ENCODE peak calls at places on chromosomes 6 and 20, in nine cellular contexts. One of them, this sample, is unnamed.

GRCh38 chr6:150492507-150492906 is 107.2 kb upstream of the PLEKHG1 start:
- DNase-seq in BE2C: peak
- DNase-seq in fibroblast of lung: no peak
- DNase-seq in astrocyte of the cerebellum: no peak
- DNase-seq in dorsolateral prefrontal cortex: no peak
- DNase-seq in Panc1: no peak
- DNase-seq in sigmoid colon: no peak
- DNase-seq in fibroblast of mammary gland: no peak
- DNase-seq in lung: no peak
- DNase-seq in this sample: peak

GRCh38 chr6:71496018-71496800 is 207.6 kb downstream of the OGFRL1 start:
- DNase-seq in BE2C: no peak
- DNase-seq in fibroblast of lung: peak
- DNase-seq in astrocyte of the cerebellum: no peak
- DNase-seq in dorsolateral prefrontal cortex: no peak
- DNase-seq in Panc1: no peak
- DNase-seq in sigmoid colon: no peak
- DNase-seq in fibroblast of mammary gland: no peak
- DNase-seq in lung: no peak
- DNase-seq in this sample: peak

GRCh38 chr6:32936247-32937152 is 4.3 kb downstream of the HLA-DMB start:
- DNase-seq in BE2C: no peak
- DNase-seq in fibroblast of lung: no peak
- DNase-seq in astrocyte of the cerebellum: no peak
- DNase-seq in dorsolateral prefrontal cortex: no peak
- DNase-seq in Panc1: no peak
- DNase-seq in sigmoid colon: no peak
- DNase-seq in fibroblast of mammary gland: no peak
- DNase-seq in lung: no peak
- DNase-seq in this sample: no peak

GRCh38 chr6:125899726-125900182 is 56.8 kb upstream of the HINT3 start:
- DNase-seq in BE2C: no peak
- DNase-seq in fibroblast of lung: no peak
- DNase-seq in astrocyte of the cerebellum: no peak
- DNase-seq in dorsolateral prefrontal cortex: no peak
- DNase-seq in Panc1: no peak
- DNase-seq in sigmoid colon: no peak
- DNase-seq in fibroblast of mammary gland: no peak
- DNase-seq in lung: no peak
- DNase-seq in this sample: no peak

GRCh38 chr6:11482616-11483015 is 54.9 kb upstream of the TMEM170B start:
- DNase-seq in BE2C: no peak
- DNase-seq in fibroblast of lung: no peak
- DNase-seq in astrocyte of the cerebellum: no peak
- DNase-seq in dorsolateral prefrontal cortex: no peak
- DNase-seq in Panc1: no peak
- DNase-seq in sigmoid colon: no peak
- DNase-seq in fibroblast of mammary gland: no peak
- DNase-seq in lung: no peak
- DNase-seq in this sample: no peak

GRCh38 chr20:57342829-57343228 is 8.2 kb upstream of the RAE1 start:
- DNase-seq in BE2C: no peak
- DNase-seq in fibroblast of lung: no peak
- DNase-seq in astrocyte of the cerebellum: no peak
- DNase-seq in dorsolateral prefrontal cortex: no peak
- DNase-seq in Panc1: no peak
- DNase-seq in sigmoid colon: no peak
- DNase-seq in fibroblast of mammary gland: peak
- DNase-seq in lung: no peak
- DNase-seq in this sample: no peak

GRCh38 chr20:22836877-22837276 is 198.2 kb upstream of the SSTR4 start:
- DNase-seq in BE2C: no peak
- DNase-seq in fibroblast of lung: no peak
- DNase-seq in astrocyte of the cerebellum: no peak
- DNase-seq in dorsolateral prefrontal cortex: no peak
- DNase-seq in Panc1: no peak
- DNase-seq in sigmoid colon: no peak
- DNase-seq in fibroblast of mammary gland: peak
- DNase-seq in lung: no peak
- DNase-seq in this sample: no peak

GRCh38 chr20:58568441-58568931 is 53.3 kb upstream of the APCDD1L start:
- DNase-seq in BE2C: no peak
- DNase-seq in fibroblast of lung: no peak
- DNase-seq in astrocyte of the cerebellum: no peak
- DNase-seq in dorsolateral prefrontal cortex: no peak
- DNase-seq in Panc1: no peak
- DNase-seq in sigmoid colon: no peak
- DNase-seq in fibroblast of mammary gland: no peak
- DNase-seq in lung: no peak
- DNase-seq in this sample: no peak

GRCh38 chr6:148790404-148790803 is 43.6 kb downstream of the UST start:
- DNase-seq in BE2C: no peak
- DNase-seq in fibroblast of lung: no peak
- DNase-seq in astrocyte of the cerebellum: no peak
- DNase-seq in dorsolateral prefrontal cortex: no peak
- DNase-seq in Panc1: no peak
- DNase-seq in sigmoid colon: no peak
- DNase-seq in fibroblast of mammary gland: no peak
- DNase-seq in lung: no peak
- DNase-seq in this sample: no peak

GRCh38 chr20:47970282-47970903 is 185.1 kb upstream of the SULF2 start:
- DNase-seq in BE2C: no peak
- DNase-seq in fibroblast of lung: no peak
- DNase-seq in astrocyte of the cerebellum: no peak
- DNase-seq in dorsolateral prefrontal cortex: no peak
- DNase-seq in Panc1: no peak
- DNase-seq in sigmoid colon: no peak
- DNase-seq in fibroblast of mammary gland: peak
- DNase-seq in lung: no peak
- DNase-seq in this sample: no peak

GRCh38 chr6:4804095-4804494 is 27.9 kb downstream of the CDYL start:
- DNase-seq in BE2C: no peak
- DNase-seq in fibroblast of lung: peak
- DNase-seq in astrocyte of the cerebellum: peak
- DNase-seq in dorsolateral prefrontal cortex: no peak
- DNase-seq in Panc1: no peak
- DNase-seq in sigmoid colon: no peak
- DNase-seq in fibroblast of mammary gland: peak
- DNase-seq in lung: no peak
- DNase-seq in this sample: peak

GRCh38 chr6:146851837-146852236 is 253.1 kb downstream of the ADGB start:
- DNase-seq in BE2C: no peak
- DNase-seq in fibroblast of lung: peak
- DNase-seq in astrocyte of the cerebellum: peak
- DNase-seq in dorsolateral prefrontal cortex: no peak
- DNase-seq in Panc1: no peak
- DNase-seq in sigmoid colon: no peak
- DNase-seq in fibroblast of mammary gland: peak
- DNase-seq in lung: no peak
- DNase-seq in this sample: peak

GRCh38 chr20:8232332-8232731 is 100.3 kb downstream of the PLCB1 start:
- DNase-seq in BE2C: no peak
- DNase-seq in fibroblast of lung: no peak
- DNase-seq in astrocyte of the cerebellum: no peak
- DNase-seq in dorsolateral prefrontal cortex: no peak
- DNase-seq in Panc1: no peak
- DNase-seq in sigmoid colon: no peak
- DNase-seq in fibroblast of mammary gland: no peak
- DNase-seq in lung: no peak
- DNase-seq in this sample: no peak

GRCh38 chr20:35953411-35954199 is 697 bp downstream of the SCAND1 start:
- DNase-seq in BE2C: peak
- DNase-seq in fibroblast of lung: peak
- DNase-seq in astrocyte of the cerebellum: no peak
- DNase-seq in dorsolateral prefrontal cortex: no peak
- DNase-seq in Panc1: no peak
- DNase-seq in sigmoid colon: peak
- DNase-seq in fibroblast of mammary gland: peak
- DNase-seq in lung: peak
- DNase-seq in this sample: peak

GRCh38 chr20:37297066-37297736 is 7.7 kb downstream of the MANBAL start:
- DNase-seq in BE2C: no peak
- DNase-seq in fibroblast of lung: peak
- DNase-seq in astrocyte of the cerebellum: peak
- DNase-seq in dorsolateral prefrontal cortex: no peak
- DNase-seq in Panc1: no peak
- DNase-seq in sigmoid colon: peak
- DNase-seq in fibroblast of mammary gland: peak
- DNase-seq in lung: no peak
- DNase-seq in this sample: peak

GRCh38 chr6:169454204-169454871 is 200.7 kb upstream of the THBS2 start:
- DNase-seq in BE2C: no peak
- DNase-seq in fibroblast of lung: peak
- DNase-seq in astrocyte of the cerebellum: peak
- DNase-seq in dorsolateral prefrontal cortex: no peak
- DNase-seq in Panc1: no peak
- DNase-seq in sigmoid colon: peak
- DNase-seq in fibroblast of mammary gland: peak
- DNase-seq in lung: no peak
- DNase-seq in this sample: peak

GRCh38 chr20:46206025-46206424 is 87.9 kb downstream of the CD40 start:
- DNase-seq in BE2C: no peak
- DNase-seq in fibroblast of lung: peak
- DNase-seq in astrocyte of the cerebellum: no peak
- DNase-seq in dorsolateral prefrontal cortex: no peak
- DNase-seq in Panc1: peak
- DNase-seq in sigmoid colon: peak
- DNase-seq in fibroblast of mammary gland: peak
- DNase-seq in lung: peak
- DNase-seq in this sample: no peak

DNA sequence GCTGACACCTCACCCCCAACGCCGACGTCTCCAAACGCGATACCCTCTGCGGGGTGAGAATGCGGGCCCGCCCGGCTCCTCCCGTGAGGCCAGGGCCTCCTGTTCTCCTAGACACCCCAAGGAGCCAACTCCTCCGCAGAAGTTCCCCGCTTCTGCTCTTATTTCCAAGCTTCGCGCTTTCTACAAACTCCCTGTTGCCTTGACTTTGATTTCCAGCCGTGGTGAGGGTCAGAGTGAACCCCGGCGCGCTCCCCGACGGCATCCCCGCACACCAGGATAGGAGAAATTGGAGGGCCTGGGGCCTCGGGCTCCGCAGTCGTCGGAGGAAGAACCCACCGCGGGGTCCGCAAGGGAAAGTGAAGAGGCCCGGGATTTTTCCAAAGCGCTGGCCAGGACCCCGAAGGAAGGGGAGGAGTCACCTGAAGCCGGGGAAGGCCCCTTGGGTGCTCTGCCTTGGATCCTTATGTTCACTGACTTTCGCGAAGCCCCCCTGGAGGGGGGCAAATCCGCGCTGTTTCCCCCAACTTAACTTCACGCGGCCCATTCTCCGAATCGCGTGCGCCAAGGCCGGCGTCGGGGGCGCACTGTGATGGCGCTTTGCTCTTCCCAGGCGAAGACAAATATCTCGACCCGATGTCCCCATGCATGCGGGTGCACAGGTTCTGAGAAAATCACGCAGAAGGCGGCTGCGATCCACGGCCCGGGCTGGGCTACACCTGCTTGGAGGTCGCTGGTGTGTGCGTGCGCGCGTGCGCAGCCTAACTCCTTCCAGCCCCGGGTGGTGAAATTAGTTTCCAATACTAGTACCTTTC is 3.0 kb upstream of the INSM1 start:
- DNase-seq in BE2C: no peak
- DNase-seq in fibroblast of lung: no peak
- DNase-seq in astrocyte of the cerebellum: no peak
- DNase-seq in dorsolateral prefrontal cortex: no peak
- DNase-seq in Panc1: no peak
- DNase-seq in sigmoid colon: no peak
- DNase-seq in fibroblast of mammary gland: no peak
- DNase-seq in lung: no peak
- DNase-seq in this sample: no peak
- H3K4me3 ChIP-seq in BE2C: no peak
- H3K4me3 ChIP-seq in fibroblast of lung: no peak
- H3K4me3 ChIP-seq in astrocyte of the cerebellum: no peak
- H3K4me3 ChIP-seq in dorsolateral prefrontal cortex: no peak
- H3K4me3 ChIP-seq in Panc1: no peak
- H3K4me3 ChIP-seq in sigmoid colon: no peak
- H3K4me3 ChIP-seq in fibroblast of mammary gland: no peak
- H3K4me3 ChIP-seq in lung: no peak
- H3K4me3 ChIP-seq in this sample: no peak

GRCh38 chr20:3749087-3749688 is 16.7 kb downstream of the HSPA12B start:
- DNase-seq in BE2C: no peak
- DNase-seq in fibroblast of lung: no peak
- DNase-seq in astrocyte of the cerebellum: no peak
- DNase-seq in dorsolateral prefrontal cortex: no peak
- DNase-seq in Panc1: no peak
- DNase-seq in sigmoid colon: peak
- DNase-seq in fibroblast of mammary gland: no peak
- DNase-seq in lung: no peak
- DNase-seq in this sample: no peak
- H3K4me3 ChIP-seq in BE2C: peak
- H3K4me3 ChIP-seq in fibroblast of lung: no peak
- H3K4me3 ChIP-seq in astrocyte of the cerebellum: no peak
- H3K4me3 ChIP-seq in dorsolateral prefrontal cortex: peak
- H3K4me3 ChIP-seq in Panc1: no peak
- H3K4me3 ChIP-seq in sigmoid colon: no peak
- H3K4me3 ChIP-seq in fibroblast of mammary gland: no peak
- H3K4me3 ChIP-seq in lung: no peak
- H3K4me3 ChIP-seq in this sample: no peak

GRCh38 chr6:73710948-73711347 is 14.9 kb downstream of the CD109 start:
- DNase-seq in BE2C: no peak
- DNase-seq in fibroblast of lung: no peak
- DNase-seq in astrocyte of the cerebellum: no peak
- DNase-seq in dorsolateral prefrontal cortex: no peak
- DNase-seq in Panc1: no peak
- DNase-seq in sigmoid colon: no peak
- DNase-seq in fibroblast of mammary gland: no peak
- DNase-seq in lung: no peak
- DNase-seq in this sample: no peak
- H3K4me3 ChIP-seq in BE2C: no peak
- H3K4me3 ChIP-seq in fibroblast of lung: no peak
- H3K4me3 ChIP-seq in astrocyte of the cerebellum: no peak
- H3K4me3 ChIP-seq in dorsolateral prefrontal cortex: no peak
- H3K4me3 ChIP-seq in Panc1: no peak
- H3K4me3 ChIP-seq in sigmoid colon: no peak
- H3K4me3 ChIP-seq in fibroblast of mammary gland: no peak
- H3K4me3 ChIP-seq in lung: no peak
- H3K4me3 ChIP-seq in this sample: no peak

DNA sequence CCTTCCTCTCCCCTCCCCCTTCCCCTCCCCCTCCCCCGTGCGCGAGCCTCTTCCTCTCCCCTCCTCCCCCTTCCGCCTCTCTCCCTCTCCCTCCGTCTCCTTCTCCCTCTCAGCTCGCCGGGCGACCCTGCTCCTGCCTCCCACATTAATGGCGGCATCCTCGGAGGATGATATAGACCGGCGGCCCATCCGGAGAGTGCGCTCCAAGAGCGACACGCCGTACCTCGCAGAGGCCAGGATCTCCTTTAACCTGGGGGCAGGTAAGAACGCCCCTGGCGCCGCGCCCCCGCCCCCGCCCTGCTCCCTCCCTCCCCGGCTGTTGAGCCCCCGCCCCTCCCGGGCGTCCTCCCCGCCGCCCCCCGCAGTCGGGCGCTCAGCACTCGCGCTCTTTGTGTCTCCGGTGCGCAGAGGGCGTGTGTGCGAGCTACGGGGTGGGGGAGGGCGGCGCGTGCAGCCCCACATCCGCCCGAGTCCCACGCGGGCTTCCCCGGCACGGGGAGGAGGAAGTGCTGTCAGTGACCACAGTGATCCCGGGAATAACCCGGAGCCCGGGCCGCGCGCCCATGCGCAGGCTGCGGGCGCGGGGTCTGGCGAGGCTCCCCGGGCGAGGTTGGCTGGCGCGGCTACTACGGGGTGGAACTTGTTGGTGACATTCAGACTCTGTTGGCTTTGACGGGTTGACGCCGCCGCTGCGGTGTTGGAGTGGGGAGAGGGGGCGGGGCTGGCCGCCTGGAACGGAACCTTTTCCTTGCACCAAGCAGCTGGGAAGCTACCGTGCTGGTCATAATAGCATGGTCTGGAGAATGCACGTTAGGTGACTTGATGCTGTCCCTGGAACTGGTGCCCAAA is 33.2 kb downstream of the PHACTR1 start:
- DNase-seq in BE2C: peak
- DNase-seq in fibroblast of lung: no peak
- DNase-seq in astrocyte of the cerebellum: no peak
- DNase-seq in dorsolateral prefrontal cortex: peak
- DNase-seq in Panc1: no peak
- DNase-seq in sigmoid colon: no peak
- DNase-seq in fibroblast of mammary gland: no peak
- DNase-seq in lung: no peak
- DNase-seq in this sample: no peak
- H3K4me3 ChIP-seq in BE2C: peak
- H3K4me3 ChIP-seq in fibroblast of lung: no peak
- H3K4me3 ChIP-seq in astrocyte of the cerebellum: peak
- H3K4me3 ChIP-seq in dorsolateral prefrontal cortex: peak
- H3K4me3 ChIP-seq in Panc1: no peak
- H3K4me3 ChIP-seq in sigmoid colon: no peak
- H3K4me3 ChIP-seq in fibroblast of mammary gland: no peak
- H3K4me3 ChIP-seq in lung: no peak
- H3K4me3 ChIP-seq in this sample: peak

This sample was measured in astrocyte of the spinal cord.